ENCODE peak calls at places on chromosome 16, in four cellular contexts. Q, A, I and B are unnamed samples.
A peak's percentile ranks its signal among the peaks of the same experiment; 100 is the strongest.

GRCh38 chr16:67441289-67441753 is 10.4 kb downstream of the HSD11B2 start:
- DNase-seq in I (peak; percentile 69), Q (no peak), A (no peak), B (no peak)

GRCh38 chr16:86137359-86137758 is 238.4 kb downstream of the IRF8 start:
- DNase-seq in Q (no peak), A (no peak), I (no peak), B (no peak)

GRCh38 chr16:48180868-48181480 is 25.2 kb upstream of the ABCC12 start:
- DNase-seq in Q (no peak), A (no peak), I (no peak), B (no peak)

GRCh38 chr16:13672196-13672595 is 247.8 kb upstream of the ERCC4 start:
- DNase-seq in A (peak; percentile 36), Q (no peak), I (no peak), B (no peak)

GRCh38 chr16:12898556-12898955 is 2.8 kb upstream of the SHISA9 start:
- DNase-seq in A (peak; percentile 68), I (no peak), Q (no peak), B (no peak)

GRCh38 chr16:48138543-48138942 is 17.2 kb downstream of the ABCC12 start:
- DNase-seq in I (no peak), A (peak; percentile 33), Q (no peak), B (no peak)

GRCh38 chr16:89216315-89217137 is 977 bp upstream of the ZNF778 start:
- DNase-seq in I (peak; percentile 81), A (peak; percentile 80), Q (peak; percentile 82), B (peak; percentile 69)

GRCh38 chr16:59905131-59905530 is 1171.0 kb upstream of the GOT2 start:
- DNase-seq in Q (no peak), A (no peak), I (no peak), B (no peak)

GRCh38 chr16:56852401-56852730 is 12.6 kb upstream of the SLC12A3 start:
- DNase-seq in I (no peak), A (no peak), Q (no peak), B (no peak)

GRCh38 chr16:10265770-10266615 is 83.8 kb upstream of the GRIN2A start:
- DNase-seq in Q (no peak), A (no peak), I (no peak), B (no peak)

GRCh38 chr16:90057738-90058173 is 19.4 kb downstream of the PRDM7 start:
- DNase-seq in A (no peak), Q (no peak), I (no peak), B (no peak)

GRCh38 chr16:14399397-14400284 is 230.4 kb downstream of the PARN start:
- DNase-seq in I (peak; percentile 49), A (no peak), Q (no peak), B (no peak)

GRCh38 chr16:49652441-49653175 is 203.3 kb downstream of the ZNF423 start:
- DNase-seq in A (peak; percentile 22), Q (no peak), I (peak; percentile 76), B (no peak)

GRCh38 chr16:56389554-56389953 is 35.8 kb downstream of the AMFR start:
- DNase-seq in I (no peak), A (no peak), Q (no peak), B (no peak)

GRCh38 chr16:86222541-86222940 is 287.8 kb upstream of the FOXF1 start:
- DNase-seq in Q (no peak), A (peak; percentile 15), I (no peak), B (no peak)

GRCh38 chr16:86662195-86662594 is 83.8 kb downstream of the FOXL1 start:
- DNase-seq in A (no peak), I (no peak), Q (no peak), B (no peak)

GRCh38 chr16:81558444-81559175 is 114.0 kb downstream of the CMIP start:
- DNase-seq in A (peak; percentile 76), Q (no peak), I (no peak), B (no peak)

GRCh38 chr16:66188786-66189725 is 177.4 kb upstream of the CDH5 start:
- DNase-seq in A (no peak), I (no peak), Q (no peak), B (no peak)
- H3K27ac ChIP-seq in A (no peak overlapping the region), I (peak overlapping the region; percentile 54), Q (no peak overlapping the region), B (no peak overlapping the region)

GRCh38 chr16:23030001-23030400 is 119.3 kb downstream of the USP31 start:
- DNase-seq in Q (no peak), I (no peak), A (no peak), B (no peak)

GRCh38 chr16:23035240-23035639 is 114.0 kb downstream of the USP31 start:
- DNase-seq in A (no peak), I (no peak), Q (no peak), B (no peak)

GRCh38 chr16:23026777-23027362 is 122.4 kb downstream of the USP31 start:
- DNase-seq in Q (no peak), A (peak; percentile 70), I (no peak), B (no peak)

GRCh38 chr16:23027386-23027785 is 121.9 kb downstream of the USP31 start:
- DNase-seq in A (no peak), Q (no peak), I (no peak), B (no peak)

DNA sequence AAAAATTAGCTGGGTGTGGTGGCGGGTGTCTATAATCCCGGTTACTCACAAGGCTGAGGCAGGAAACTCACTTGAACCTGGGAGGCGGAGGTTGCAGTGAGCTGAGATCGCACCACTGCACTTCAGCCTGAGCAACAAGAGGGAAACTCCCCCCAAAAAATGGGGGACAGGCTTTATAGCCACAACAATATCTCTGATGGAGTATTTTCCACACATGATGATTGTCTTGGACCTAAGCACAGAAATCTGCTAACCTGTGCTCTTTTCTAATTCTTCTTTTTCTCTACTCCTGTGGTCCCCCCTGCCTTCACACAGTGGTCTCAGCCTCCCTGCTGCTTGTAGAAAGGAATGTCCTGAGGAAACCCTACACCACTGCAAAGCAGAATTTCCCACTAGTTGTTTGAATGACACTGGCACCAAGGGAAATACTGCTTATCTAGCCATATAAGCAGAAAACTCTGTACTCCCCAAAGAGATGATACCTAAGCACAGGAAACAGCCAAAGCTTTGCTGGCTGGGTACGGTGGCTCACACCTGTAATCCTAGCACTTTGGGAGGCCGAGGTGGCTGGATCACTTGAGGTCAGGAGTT is 117.6 kb downstream of the USP31 start:
- DNase-seq in Q (no peak), I (no peak), A (peak; percentile 22), B (no peak)
- H3K4me1 ChIP-seq in Q (no peaks in the 10 kb centered on the region), I (no peaks in the 10 kb centered on the region), A (no peaks in the 10 kb centered on the region), B (no peaks in the 10 kb centered on the region)

DNA sequence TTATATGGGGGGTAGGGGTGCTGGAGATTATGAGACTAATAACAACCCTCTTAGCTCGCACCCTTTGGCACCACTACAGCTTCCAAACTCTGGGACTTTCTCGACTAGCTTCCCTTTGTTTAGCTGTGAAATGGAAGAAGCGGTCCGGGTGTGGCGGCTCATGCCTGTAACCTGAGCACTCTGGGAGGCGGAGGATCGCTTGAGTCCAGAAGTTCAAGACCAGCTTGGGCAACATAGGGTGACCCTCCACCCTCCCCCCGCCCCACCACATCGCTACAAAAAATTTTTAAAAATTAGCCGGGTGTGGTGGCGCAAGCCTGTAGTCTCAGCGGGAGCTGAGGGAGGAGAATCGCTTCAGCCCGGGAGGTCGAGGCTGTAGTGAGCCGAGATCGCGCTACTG is 807 bp upstream of the CDH3 start:
- DNase-seq in A (peak; percentile 67), I (no peak), Q (no peak), B (no peak)
- H3K27me3 ChIP-seq in A (no peaks in the 10 kb centered on the region), I (peaks cover 47% of the 10 kb centered on the region), Q (peaks cover 50% of the 10 kb centered on the region), B (peaks cover 49% of the 10 kb centered on the region)

DNA sequence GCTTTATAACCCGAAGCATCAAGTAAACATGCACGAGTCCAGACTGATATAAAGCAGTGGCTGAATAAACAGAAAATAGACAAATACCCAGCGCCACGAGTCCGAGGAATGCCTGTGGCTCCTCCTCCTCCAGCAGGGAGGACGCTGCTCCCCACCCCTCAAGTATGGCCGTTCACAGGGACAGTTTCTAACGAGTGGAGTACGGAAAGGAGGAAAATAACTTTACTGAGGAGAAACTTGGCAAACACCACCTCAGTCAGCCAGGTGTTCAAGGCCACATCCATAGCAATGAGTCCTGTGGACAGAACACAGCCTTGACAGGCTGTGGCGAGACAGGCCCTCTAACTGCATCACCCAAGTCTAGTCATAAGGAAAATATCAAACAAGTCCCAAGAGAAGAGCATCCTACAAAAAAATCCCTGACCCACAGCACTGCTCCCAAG is 9.2 kb downstream of the ZDHHC7 start:
- DNase-seq in Q (no peak), A (no peak), I (no peak), B (no peak)
- H3K27ac ChIP-seq in Q (no peak overlapping the region), A (no peak overlapping the region), I (peak overlapping the region; percentile 90), B (no peak overlapping the region)

DNA sequence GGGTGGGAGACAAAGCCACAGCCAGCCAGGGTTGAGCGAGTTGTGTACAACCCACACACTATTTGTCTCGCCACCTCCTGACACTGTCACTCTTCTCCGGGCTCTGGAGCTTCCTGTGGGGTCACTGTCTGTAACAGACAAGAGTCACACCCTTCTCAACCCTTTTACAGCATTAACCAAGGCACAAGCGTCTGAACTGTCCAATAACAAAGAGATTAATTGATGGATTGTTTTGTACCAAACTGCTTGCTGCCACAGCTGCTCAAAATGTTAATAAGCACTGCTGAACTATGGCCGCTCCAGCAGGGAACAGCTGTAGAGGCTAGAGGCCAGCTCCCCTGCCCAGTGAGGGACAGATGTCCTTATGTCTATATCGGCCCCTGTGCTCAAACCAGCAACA is 25.2 kb upstream of the HYDIN start:
- DNase-seq in A (no peak), Q (no peak), I (no peak), B (no peak)
- H3K4me1 ChIP-seq in A (peaks cover under 1% of the 10 kb centered on the region), Q (no peaks in the 10 kb centered on the region), I (no peaks in the 10 kb centered on the region), B (no peaks in the 10 kb centered on the region)

GRCh38 chr16:1089822-1090619 is 6.0 kb downstream of the C1QTNF8 start:
- DNase-seq in I (peak; percentile 82), Q (no peak), A (no peak), B (no peak)
- H3K27me3 ChIP-seq in I (no peaks in the 10 kb centered on the region), Q (no peaks in the 10 kb centered on the region), A (no peaks in the 10 kb centered on the region), B (peaks cover 5% of the 10 kb centered on the region)

DNA sequence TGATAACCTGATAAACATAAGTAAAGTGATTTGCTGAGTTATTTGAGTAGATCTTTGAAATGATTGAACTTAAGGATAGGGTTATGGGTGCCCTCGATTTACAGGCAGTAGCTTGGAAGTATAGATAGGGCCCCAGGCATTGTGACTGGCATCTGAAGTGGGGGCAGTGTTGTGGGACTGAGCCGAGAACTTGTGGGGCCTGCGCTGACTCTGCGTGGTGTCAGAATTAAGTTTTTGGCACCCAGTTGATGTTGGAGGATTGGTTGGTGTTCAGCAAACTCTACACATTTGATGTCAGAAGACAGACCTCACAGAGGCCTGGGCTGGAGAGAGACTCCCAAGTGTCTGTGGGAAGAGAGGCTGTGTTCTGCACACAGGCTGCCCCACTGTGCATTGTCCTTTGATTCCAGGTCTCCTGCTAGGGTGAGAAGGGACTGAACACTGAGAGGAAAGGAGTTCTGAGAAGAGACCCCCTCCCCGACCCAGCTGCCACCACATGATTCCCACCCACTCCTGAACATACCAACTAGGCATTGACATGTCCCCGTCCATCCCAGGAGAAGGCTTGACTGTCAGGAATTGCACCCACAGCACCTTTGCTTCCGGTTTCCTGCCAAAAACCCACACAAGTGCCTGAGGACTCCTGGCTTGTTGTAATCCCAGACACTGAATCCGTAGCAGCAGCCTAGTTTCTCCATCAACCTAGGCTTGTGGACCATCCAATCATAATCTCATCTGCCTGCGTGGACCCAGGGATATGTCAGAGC is 4.5 kb downstream of the ZNF267 start:
- DNase-seq in I (no peak), A (no peak), Q (no peak), B (no peak)
- H3K27ac ChIP-seq in I (peak overlapping the region; percentile 98), A (no peak overlapping the region), Q (peak overlapping the region; percentile 36), B (peak overlapping the region; percentile 98)